ENCODE peak calls at places on chromosome 7, in six cellular contexts. One of them, this sample, is unnamed.

GRCh38 chr7:11830004-11830403 is 2.0 kb downstream of the THSD7A start:
- DNase-seq in fibroblast of lung: no peak
- DNase-seq in AG08395: no peak
- DNase-seq in AG04450: no peak
- DNase-seq in HEK293T: no peak
- DNase-seq in left ventricle myocardium inferior: no peak
- DNase-seq in this sample: no peak

GRCh38 chr7:333399-333776 is 43.4 kb downstream of the FOXL3 start:
- DNase-seq in AG04450: no peak
- DNase-seq in left ventricle myocardium inferior: peak; percentile 82
- DNase-seq in HEK293T: no peak
- DNase-seq in AG08395: peak; percentile 54
- DNase-seq in fibroblast of lung: peak; percentile 26
- DNase-seq in this sample: no peak

GRCh38 chr7:55254596-55255500 is 110.3 kb upstream of the LANCL2 start:
- DNase-seq in left ventricle myocardium inferior: peak; percentile 87
- DNase-seq in AG08395: peak; percentile 88
- DNase-seq in AG04450: no peak
- DNase-seq in fibroblast of lung: peak; percentile 66
- DNase-seq in HEK293T: peak; percentile 85
- DNase-seq in this sample: peak; percentile 93

GRCh38 chr7:80189638-80190037 is 55.0 kb downstream of the GNAI1 start:
- DNase-seq in AG08395: no peak
- DNase-seq in AG04450: no peak
- DNase-seq in HEK293T: no peak
- DNase-seq in left ventricle myocardium inferior: no peak
- DNase-seq in fibroblast of lung: no peak
- DNase-seq in this sample: no peak

GRCh38 chr7:23472046-23472445 is 1.8 kb upstream of the IGF2BP3 start:
- DNase-seq in fibroblast of lung: no peak
- DNase-seq in AG04450: no peak
- DNase-seq in AG08395: no peak
- DNase-seq in HEK293T: no peak
- DNase-seq in left ventricle myocardium inferior: no peak
- DNase-seq in this sample: no peak

GRCh38 chr7:30201921-30202320 is 67.1 kb downstream of the MTURN start:
- DNase-seq in AG08395: no peak
- DNase-seq in left ventricle myocardium inferior: no peak
- DNase-seq in fibroblast of lung: no peak
- DNase-seq in HEK293T: no peak
- DNase-seq in AG04450: no peak
- DNase-seq in this sample: no peak

GRCh38 chr7:89623018-89623672 is 531.1 kb upstream of the STEAP1 start:
- DNase-seq in left ventricle myocardium inferior: no peak
- DNase-seq in HEK293T: peak; percentile 36
- DNase-seq in AG08395: peak; percentile 45
- DNase-seq in fibroblast of lung: peak; percentile 8
- DNase-seq in AG04450: no peak
- DNase-seq in this sample: peak; percentile 39

GRCh38 chr7:105352018-105352612 is 36.6 kb downstream of the SRPK2 start:
- DNase-seq in AG04450: peak; percentile 55
- DNase-seq in fibroblast of lung: peak; percentile 99
- DNase-seq in HEK293T: no peak
- DNase-seq in AG08395: peak; percentile 77
- DNase-seq in left ventricle myocardium inferior: peak; percentile 80
- DNase-seq in this sample: no peak

GRCh38 chr7:25408861-25409260 is 180.6 kb upstream of the NPVF start:
- DNase-seq in AG08395: no peak
- DNase-seq in left ventricle myocardium inferior: no peak
- DNase-seq in AG04450: no peak
- DNase-seq in fibroblast of lung: no peak
- DNase-seq in HEK293T: no peak
- DNase-seq in this sample: no peak

GRCh38 chr7:124074007-124074406 is 41.1 kb upstream of the TMEM229A start:
- DNase-seq in AG04450: no peak
- DNase-seq in left ventricle myocardium inferior: no peak
- DNase-seq in AG08395: no peak
- DNase-seq in HEK293T: no peak
- DNase-seq in fibroblast of lung: no peak
- DNase-seq in this sample: no peak

GRCh38 chr7:134514663-134515062 is 12.7 kb upstream of the AKR1B10 start:
- DNase-seq in fibroblast of lung: peak; percentile 65
- DNase-seq in left ventricle myocardium inferior: no peak
- DNase-seq in HEK293T: peak; percentile 83
- DNase-seq in AG04450: peak; percentile 57
- DNase-seq in AG08395: peak; percentile 69
- DNase-seq in this sample: peak; percentile 67

GRCh38 chr7:140039896-140040295 is 22.9 kb downstream of the PARP12 start:
- DNase-seq in left ventricle myocardium inferior: no peak
- DNase-seq in fibroblast of lung: no peak
- DNase-seq in AG08395: no peak
- DNase-seq in AG04450: no peak
- DNase-seq in HEK293T: no peak
- DNase-seq in this sample: no peak

GRCh38 chr7:2662273-2663120 is 25.5 kb upstream of the AMZ1 start:
- DNase-seq in left ventricle myocardium inferior: no peak
- DNase-seq in AG04450: no peak
- DNase-seq in HEK293T: no peak
- DNase-seq in fibroblast of lung: no peak
- DNase-seq in AG08395: no peak
- DNase-seq in this sample: no peak

GRCh38 chr7:18163091-18163490 is 135.4 kb upstream of the PRPS1L1 start:
- DNase-seq in HEK293T: no peak
- DNase-seq in AG04450: no peak
- DNase-seq in AG08395: no peak
- DNase-seq in fibroblast of lung: peak; percentile 6
- DNase-seq in left ventricle myocardium inferior: no peak
- DNase-seq in this sample: no peak

GRCh38 chr7:155306677-155307470 is 9.2 kb downstream of the INSIG1 start:
- DNase-seq in fibroblast of lung: no peak
- DNase-seq in AG04450: no peak
- DNase-seq in left ventricle myocardium inferior: no peak
- DNase-seq in HEK293T: no peak
- DNase-seq in AG08395: no peak
- DNase-seq in this sample: no peak

GRCh38 chr7:7738177-7738576 is 19.8 kb upstream of the RPA3 start:
- DNase-seq in AG08395: no peak
- DNase-seq in left ventricle myocardium inferior: no peak
- DNase-seq in fibroblast of lung: no peak
- DNase-seq in HEK293T: no peak
- DNase-seq in AG04450: no peak
- DNase-seq in this sample: no peak

GRCh38 chr7:5234852-5235831 is 45.1 kb downstream of the WIPI2 start:
- DNase-seq in HEK293T: no peak
- DNase-seq in AG08395: peak; percentile 12
- DNase-seq in left ventricle myocardium inferior: no peak
- DNase-seq in AG04450: no peak
- DNase-seq in fibroblast of lung: peak; percentile 32
- DNase-seq in this sample: no peak

GRCh38 chr7:159067870-159068787 is 76.5 kb downstream of the VIPR2 start:
- DNase-seq in fibroblast of lung: no peak
- DNase-seq in AG08395: no peak
- DNase-seq in AG04450: no peak
- DNase-seq in left ventricle myocardium inferior: peak; percentile 87
- DNase-seq in HEK293T: no peak
- DNase-seq in this sample: no peak

GRCh38 chr7:74627699-74628411 is 29.7 kb upstream of the GTF2I start:
- DNase-seq in AG08395: peak; percentile 62
- DNase-seq in left ventricle myocardium inferior: no peak
- DNase-seq in fibroblast of lung: peak; percentile 42
- DNase-seq in AG04450: peak; percentile 21
- DNase-seq in HEK293T: peak; percentile 25
- DNase-seq in this sample: peak; percentile 54

GRCh38 chr7:20474244-20474643 is 141.2 kb upstream of the ABCB5 start:
- DNase-seq in fibroblast of lung: peak; percentile 9
- DNase-seq in HEK293T: no peak
- DNase-seq in left ventricle myocardium inferior: no peak
- DNase-seq in AG04450: no peak
- DNase-seq in AG08395: no peak
- DNase-seq in this sample: no peak

GRCh38 chr7:46385662-46386309 is 464.7 kb upstream of the IGFBP3 start:
- DNase-seq in left ventricle myocardium inferior: no peak
- DNase-seq in fibroblast of lung: peak; percentile 96
- DNase-seq in AG08395: peak; percentile 80
- DNase-seq in HEK293T: no peak
- DNase-seq in AG04450: peak; percentile 79
- DNase-seq in this sample: no peak

GRCh38 chr7:128017880-128018845 is 13.1 kb downstream of the LRRC4 start:
- DNase-seq in fibroblast of lung: peak; percentile 77
- DNase-seq in HEK293T: no peak
- DNase-seq in left ventricle myocardium inferior: no peak
- DNase-seq in AG04450: no peak
- DNase-seq in AG08395: no peak
- DNase-seq in this sample: no peak

GRCh38 chr7:112566392-112567324 is 85.9 kb downstream of the LSMEM1 start:
- DNase-seq in HEK293T: peak; percentile 17
- DNase-seq in left ventricle myocardium inferior: no peak
- DNase-seq in fibroblast of lung: no peak
- DNase-seq in AG04450: no peak
- DNase-seq in AG08395: no peak
- DNase-seq in this sample: no peak

GRCh38 chr7:28785002-28785995 is 172.8 kb downstream of the TRIL start:
- DNase-seq in left ventricle myocardium inferior: no peak
- DNase-seq in AG08395: no peak
- DNase-seq in fibroblast of lung: no peak
- DNase-seq in HEK293T: no peak
- DNase-seq in AG04450: no peak
- DNase-seq in this sample: no peak

GRCh38 chr7:157056246-157056645 is 45.8 kb upstream of the MNX1 start:
- DNase-seq in AG08395: no peak
- DNase-seq in fibroblast of lung: no peak
- DNase-seq in AG04450: no peak
- DNase-seq in HEK293T: no peak
- DNase-seq in left ventricle myocardium inferior: no peak
- DNase-seq in this sample: no peak

GRCh38 chr7:35630024-35630423 is 64.9 kb downstream of the HERPUD2 start:
- DNase-seq in left ventricle myocardium inferior: no peak
- DNase-seq in HEK293T: no peak
- DNase-seq in AG04450: no peak
- DNase-seq in fibroblast of lung: no peak
- DNase-seq in AG08395: no peak
- DNase-seq in this sample: no peak

GRCh38 chr7:27180431-27181175 is 4.4 kb downstream of the HOXA11 start:
- DNase-seq in AG08395: no peak
- DNase-seq in fibroblast of lung: no peak
- DNase-seq in left ventricle myocardium inferior: no peak
- DNase-seq in AG04450: no peak
- DNase-seq in HEK293T: no peak
- DNase-seq in this sample: no peak

GRCh38 chr7:94997547-94997946 is 90.2 kb downstream of the PPP1R9A start:
- DNase-seq in AG08395: no peak
- DNase-seq in HEK293T: no peak
- DNase-seq in left ventricle myocardium inferior: no peak
- DNase-seq in AG04450: no peak
- DNase-seq in fibroblast of lung: no peak
- DNase-seq in this sample: no peak

GRCh38 chr7:106114735-106115383 is 2.7 kb upstream of the SYPL1 start:
- DNase-seq in HEK293T: no peak
- DNase-seq in left ventricle myocardium inferior: no peak
- DNase-seq in AG04450: no peak
- DNase-seq in fibroblast of lung: no peak
- DNase-seq in AG08395: no peak
- DNase-seq in this sample: no peak

GRCh38 chr7:117623606-117624005 is 143.8 kb downstream of the CFTR start:
- DNase-seq in AG04450: no peak
- DNase-seq in AG08395: no peak
- DNase-seq in fibroblast of lung: no peak
- DNase-seq in HEK293T: no peak
- DNase-seq in left ventricle myocardium inferior: no peak
- DNase-seq in this sample: no peak

GRCh38 chr7:155349601-155350331 is 52.1 kb downstream of the INSIG1 start:
- DNase-seq in AG04450: no peak
- DNase-seq in AG08395: no peak
- DNase-seq in fibroblast of lung: no peak
- DNase-seq in left ventricle myocardium inferior: no peak
- DNase-seq in HEK293T: no peak
- DNase-seq in this sample: peak; percentile 39

GRCh38 chr7:79182283-79182682 is 271.2 kb downstream of the MAGI2 start:
- DNase-seq in fibroblast of lung: peak; percentile 90
- DNase-seq in left ventricle myocardium inferior: no peak
- DNase-seq in AG08395: no peak
- DNase-seq in HEK293T: no peak
- DNase-seq in AG04450: peak; percentile 61
- DNase-seq in this sample: no peak

GRCh38 chr7:8384901-8385300 is 48.5 kb upstream of the NXPH1 start:
- DNase-seq in AG08395: no peak
- DNase-seq in AG04450: no peak
- DNase-seq in HEK293T: no peak
- DNase-seq in left ventricle myocardium inferior: no peak
- DNase-seq in fibroblast of lung: no peak
- DNase-seq in this sample: no peak

GRCh38 chr7:48360574-48360973 is 189.3 kb downstream of the ABCA13 start:
- DNase-seq in HEK293T: no peak
- DNase-seq in left ventricle myocardium inferior: no peak
- DNase-seq in fibroblast of lung: peak; percentile 47
- DNase-seq in AG04450: peak; percentile 0
- DNase-seq in AG08395: no peak
- DNase-seq in this sample: no peak

GRCh38 chr7:151075662-151075971 is 5.0 kb downstream of the FASTK start:
- DNase-seq in fibroblast of lung: no peak
- DNase-seq in AG04450: no peak
- DNase-seq in left ventricle myocardium inferior: no peak
- DNase-seq in AG08395: no peak
- DNase-seq in HEK293T: no peak
- DNase-seq in this sample: no peak

GRCh38 chr7:5408777-5409176 is 14.9 kb downstream of the TNRC18 start:
- DNase-seq in fibroblast of lung: peak; percentile 80
- DNase-seq in left ventricle myocardium inferior: no peak
- DNase-seq in AG04450: no peak
- DNase-seq in AG08395: no peak
- DNase-seq in HEK293T: no peak
- DNase-seq in this sample: peak; percentile 1

GRCh38 chr7:90625562-90625961 is 29.4 kb downstream of the CDK14 start:
- DNase-seq in AG08395: no peak
- DNase-seq in fibroblast of lung: peak; percentile 76
- DNase-seq in AG04450: peak; percentile 16
- DNase-seq in left ventricle myocardium inferior: peak; percentile 33
- DNase-seq in HEK293T: peak; percentile 26
- DNase-seq in this sample: peak; percentile 50

GRCh38 chr7:16616542-16616941 is 29.0 kb downstream of the ANKMY2 start:
- DNase-seq in AG04450: no peak
- DNase-seq in HEK293T: no peak
- DNase-seq in left ventricle myocardium inferior: no peak
- DNase-seq in AG08395: no peak
- DNase-seq in fibroblast of lung: no peak
- DNase-seq in this sample: no peak

This sample was measured in iPS-NIHi11.